ENCODE peak calls at places on chromosomes 7 and 10, in five cellular contexts. B is HL-60; K is heart right ventricle; G is activated CD8-positive, alpha-beta memory T cell treated with anti-CD3 and anti-CD28 coated beads for 24 hours; I is SK-N-SH. D is an unnamed sample.

GRCh38 chr7:30469303-30469702 is 9.3 kb downstream of the NOD1 start:
- DNase-seq in B (no peak), K (peak; percentile 90), G (no peak), I (no peak), D (no peak)

GRCh38 chr10:536371-536925 is 153.0 kb downstream of the DIP2C start:
- DNase-seq in B (no peak), K (no peak), G (no peak), I (no peak), D (no peak)

GRCh38 chr7:101581891-101582290 is 47.2 kb downstream of the MYL10 start:
- DNase-seq in B (no peak), K (no peak), G (peak; percentile 13), I (no peak), D (no peak)

GRCh38 chr7:139032473-139032872 is 3.4 kb downstream of the ZC3HAV1L start:
- DNase-seq in B (no peak), K (no peak), G (no peak), I (no peak), D (no peak)

GRCh38 chr7:29017666-29018065 is 59.5 kb upstream of the TRIL start:
- DNase-seq in B (no peak), K (no peak), G (no peak), I (no peak), D (no peak)

GRCh38 chr10:21673668-21674067 is 139.6 kb downstream of the MLLT10 start:
- DNase-seq in B (no peak), K (no peak), G (no peak), I (no peak), D (no peak)

GRCh38 chr7:65800890-65801341 is 72.0 kb upstream of the VKORC1L1 start:
- DNase-seq in B (no peak), K (no peak), G (no peak), I (no peak), D (no peak)

GRCh38 chr10:90583416-90583815 is 274.4 kb downstream of the HTR7 start:
- DNase-seq in B (no peak), K (no peak), G (no peak), I (no peak), D (no peak)

GRCh38 chr7:151317936-151318335 is 23.7 kb upstream of the NUB1 start:
- DNase-seq in B (no peak), K (no peak), G (peak; percentile 7), I (no peak), D (no peak)

GRCh38 chr7:123351506-123352225 is 151.9 kb upstream of the SLC13A1 start:
- DNase-seq in B (no peak), K (no peak), G (no peak), I (no peak), D (no peak)

GRCh38 chr7:157576415-157576814 is 239.6 kb downstream of the DNAJB6 start:
- DNase-seq in B (peak; percentile 46), K (no peak), G (peak; percentile 79), I (no peak), D (no peak)

GRCh38 chr7:23011222-23011924 is 2.6 kb downstream of the HYCC1 start:
- DNase-seq in B (no peak), K (no peak), G (no peak), I (no peak), D (no peak)

GRCh38 chr7:19146699-19147098 is 1.5 kb upstream of the FERD3L start:
- DNase-seq in B (no peak), K (no peak), G (no peak), I (peak; percentile 23), D (no peak)

GRCh38 chr10:119421887-119422684 is 120.4 kb downstream of the RGS10 start:
- DNase-seq in B (no peak), K (no peak), G (no peak), I (peak; percentile 91), D (no peak)

GRCh38 chr7:30804078-30804661 is 33.0 kb downstream of the MINDY4 start:
- DNase-seq in B (no peak), K (no peak), G (no peak), I (no peak), D (no peak)

GRCh38 chr7:106486331-106486730 is 174.6 kb downstream of the CCDC71L start:
- DNase-seq in B (no peak), K (no peak), G (no peak), I (no peak), D (no peak)

D was measured in CMK.